ENCODE peak calls at places on chromosomes 4 and X, in seven cellular contexts. L is substantia nigra, S is thyroid gland, K is LoVo, E is cardiac muscle cell, G is occipital lobe, H is GM20000. C is an unnamed sample.
A peak's percentile ranks its signal among the peaks of the same experiment; 100 is the strongest.

GRCh38 chr4:11397146-11397545 is 31.5 kb downstream of the HS3ST1 start:
- DNase-seq in S (no peak), K (peak; percentile 38), L (no peak), E (peak; percentile 56), H (no peak), G (no peak), C (no peak)

GRCh38 chr4:69896530-69897116 is 34.2 kb upstream of the CSN1S1 start:
- DNase-seq in K (peak; percentile 9), G (no peak), H (no peak), E (peak; percentile 40), L (no peak), S (no peak), C (no peak)

GRCh38 chrX:16466640-16467432 is 183.1 kb upstream of the S100G start:
- DNase-seq in K (peak; percentile 24), E (no peak), H (no peak), G (no peak), L (no peak), S (no peak), C (no peak)

GRCh38 chr4:113540859-113541258 is 220.7 kb downstream of the CAMK2D start:
- DNase-seq in G (no peak), S (no peak), H (no peak), K (no peak), L (no peak), E (peak; percentile 35), C (no peak)

GRCh38 chr4:73870778-73871177 is 1.6 kb downstream of the CXCL1 start:
- DNase-seq in G (no peak), E (no peak), L (no peak), S (no peak), K (no peak), H (no peak), C (no peak)

GRCh38 chr4:52841707-52842456 is 20.2 kb upstream of the RASL11B start:
- DNase-seq in S (peak; percentile 43), G (no peak), H (no peak), K (no peak), E (no peak), L (peak; percentile 61), C (no peak)

GRCh38 chr4:159446266-159446976 is 343.5 kb downstream of the RAPGEF2 start:
- DNase-seq in L (peak; percentile 39), S (peak; percentile 14), K (peak; percentile 84), G (no peak), E (peak; percentile 80), H (peak; percentile 62), C (peak; percentile 83)

GRCh38 chr4:7206856-7207567 is 14.7 kb downstream of the SORCS2 start:
- DNase-seq in G (peak; percentile 75), K (no peak), H (no peak), E (peak; percentile 54), L (peak; percentile 83), S (peak; percentile 95), C (no peak)

GRCh38 chrX:13197961-13198761 is 121.7 kb downstream of the ATXN3L start:
- DNase-seq in K (no peak), E (no peak), L (no peak), H (no peak), G (no peak), S (peak; percentile 10), C (no peak)

GRCh38 chr4:1375761-1376322 is 28.8 kb downstream of the UVSSA start:
- DNase-seq in K (no peak), H (no peak), E (no peak), S (no peak), G (no peak), L (no peak), C (no peak)